ENCODE peak calls at places on chromosomes 7 and 10, in seven cellular contexts. One of them, this sample, is unnamed.

GRCh38 chr10:29157321-29157720 is 131.5 kb upstream of the LYZL1 start:
- DNase-seq in CD8-positive, alpha-beta T cell: no peak
- DNase-seq in astrocyte of the spinal cord: no peak
- DNase-seq in IMR-90: no peak
- DNase-seq in BE2C: no peak
- DNase-seq in AG04449: no peak
- DNase-seq in lower lobe of right lung: no peak
- DNase-seq in this sample: no peak

GRCh38 chr10:22226599-22226998 is 8.8 kb upstream of the EBLN1 start:
- DNase-seq in AG04449: no peak
- DNase-seq in astrocyte of the spinal cord: no peak
- DNase-seq in CD8-positive, alpha-beta T cell: no peak
- DNase-seq in lower lobe of right lung: no peak
- DNase-seq in BE2C: no peak
- DNase-seq in IMR-90: no peak
- DNase-seq in this sample: no peak

GRCh38 chr10:34955391-34955790 is 134.8 kb downstream of the CUL2 start:
- DNase-seq in lower lobe of right lung: no peak
- DNase-seq in astrocyte of the spinal cord: no peak
- DNase-seq in IMR-90: no peak
- DNase-seq in AG04449: no peak
- DNase-seq in CD8-positive, alpha-beta T cell: no peak
- DNase-seq in BE2C: no peak
- DNase-seq in this sample: no peak

GRCh38 chr7:135670179-135670578 is 7.9 kb downstream of the STMP1 start:
- DNase-seq in CD8-positive, alpha-beta T cell: no peak
- DNase-seq in AG04449: no peak
- DNase-seq in BE2C: no peak
- DNase-seq in IMR-90: peak
- DNase-seq in astrocyte of the spinal cord: peak
- DNase-seq in lower lobe of right lung: no peak
- DNase-seq in this sample: no peak

GRCh38 chr7:8056431-8056830 is 87.8 kb downstream of the GLCCI1 start:
- DNase-seq in CD8-positive, alpha-beta T cell: no peak
- DNase-seq in lower lobe of right lung: no peak
- DNase-seq in IMR-90: peak
- DNase-seq in astrocyte of the spinal cord: no peak
- DNase-seq in BE2C: no peak
- DNase-seq in AG04449: no peak
- DNase-seq in this sample: no peak

GRCh38 chr7:80088705-80089104 is 45.9 kb upstream of the GNAI1 start:
- DNase-seq in AG04449: no peak
- DNase-seq in astrocyte of the spinal cord: no peak
- DNase-seq in CD8-positive, alpha-beta T cell: no peak
- DNase-seq in lower lobe of right lung: no peak
- DNase-seq in IMR-90: peak
- DNase-seq in BE2C: no peak
- DNase-seq in this sample: no peak

GRCh38 chr10:98411768-98412167 is 3.2 kb downstream of the PYROXD2 start:
- DNase-seq in CD8-positive, alpha-beta T cell: no peak
- DNase-seq in BE2C: no peak
- DNase-seq in lower lobe of right lung: no peak
- DNase-seq in astrocyte of the spinal cord: no peak
- DNase-seq in IMR-90: peak
- DNase-seq in AG04449: no peak
- DNase-seq in this sample: no peak

GRCh38 chr10:11224792-11225448 is 207.2 kb downstream of the CELF2 start:
- DNase-seq in CD8-positive, alpha-beta T cell: no peak
- DNase-seq in IMR-90: no peak
- DNase-seq in AG04449: no peak
- DNase-seq in astrocyte of the spinal cord: no peak
- DNase-seq in BE2C: no peak
- DNase-seq in lower lobe of right lung: no peak
- DNase-seq in this sample: no peak

GRCh38 chr10:133032976-133033741 is 54.6 kb upstream of the ADGRA1 start:
- DNase-seq in IMR-90: no peak
- DNase-seq in lower lobe of right lung: no peak
- DNase-seq in BE2C: no peak
- DNase-seq in astrocyte of the spinal cord: no peak
- DNase-seq in AG04449: no peak
- DNase-seq in CD8-positive, alpha-beta T cell: no peak
- DNase-seq in this sample: peak

GRCh38 chr7:83109352-83109751 is 53.3 kb downstream of the PCLO start:
- DNase-seq in lower lobe of right lung: no peak
- DNase-seq in AG04449: no peak
- DNase-seq in astrocyte of the spinal cord: no peak
- DNase-seq in IMR-90: no peak
- DNase-seq in BE2C: no peak
- DNase-seq in CD8-positive, alpha-beta T cell: no peak
- DNase-seq in this sample: no peak

DNA sequence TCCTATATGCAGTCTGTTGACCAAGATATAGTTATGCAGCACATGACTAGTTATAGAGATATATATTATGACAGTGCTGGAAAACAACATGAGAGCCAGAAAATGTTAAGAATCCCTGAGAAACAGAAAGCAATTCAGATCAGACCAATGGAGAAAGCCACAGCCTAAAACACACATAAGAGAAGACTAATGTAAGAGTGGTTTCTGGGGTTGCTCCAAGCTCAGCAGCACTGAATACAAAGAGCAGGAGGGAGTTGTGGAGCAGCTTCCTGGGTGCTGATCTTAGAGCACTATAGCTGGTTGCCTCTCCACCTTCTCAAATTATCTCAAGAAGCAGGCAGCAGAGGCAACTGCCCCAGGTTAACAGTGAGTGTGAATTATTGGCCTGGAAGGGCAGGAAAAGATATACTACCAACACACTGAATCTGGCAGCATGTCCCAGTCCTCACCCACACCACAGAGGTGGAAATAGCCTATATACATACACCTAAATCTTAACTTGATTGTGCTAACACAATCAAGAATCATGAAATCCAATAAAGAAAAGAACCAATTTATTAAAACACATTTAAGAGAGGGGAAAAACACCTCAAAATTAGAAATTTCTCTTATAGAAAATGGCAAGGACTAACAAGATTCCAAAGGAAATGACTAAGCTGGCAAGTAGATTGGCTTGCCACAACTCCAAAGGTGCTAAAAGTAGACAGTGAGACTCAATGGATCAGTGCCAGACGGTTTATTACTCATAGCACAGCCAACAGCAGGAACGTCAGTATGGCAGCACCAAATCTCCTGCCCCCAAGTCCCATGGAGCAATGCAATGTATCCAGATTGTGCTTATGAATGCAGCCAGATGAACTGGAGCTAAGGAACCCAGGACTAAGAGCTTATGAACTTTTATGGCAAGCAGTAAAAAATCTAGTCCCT is 5.1 kb downstream of the PTTG1IP2 start:
- DNase-seq in AG04449: peak
- DNase-seq in IMR-90: peak
- DNase-seq in lower lobe of right lung: no peak
- DNase-seq in CD8-positive, alpha-beta T cell: no peak
- DNase-seq in astrocyte of the spinal cord: peak
- DNase-seq in BE2C: no peak
- DNase-seq in this sample: no peak
- TF ChIP-seq CTCF in AG04449: no peak
- TF ChIP-seq CTCF in IMR-90: no peak
- TF ChIP-seq CTCF in lower lobe of right lung: no peak
- TF ChIP-seq CTCF in CD8-positive, alpha-beta T cell: no peak
- TF ChIP-seq CTCF in astrocyte of the spinal cord: no peak
- TF ChIP-seq CTCF in BE2C: no peak
- TF ChIP-seq CTCF in this sample: no peak

GRCh38 chr10:71062156-71062555 is 150.2 kb upstream of the UNC5B start:
- DNase-seq in lower lobe of right lung: no peak
- DNase-seq in IMR-90: no peak
- DNase-seq in AG04449: no peak
- DNase-seq in BE2C: no peak
- DNase-seq in astrocyte of the spinal cord: no peak
- DNase-seq in CD8-positive, alpha-beta T cell: no peak
- DNase-seq in this sample: no peak

GRCh38 chr10:71066600-71066999 is 145.8 kb upstream of the UNC5B start:
- DNase-seq in lower lobe of right lung: no peak
- DNase-seq in BE2C: no peak
- DNase-seq in CD8-positive, alpha-beta T cell: no peak
- DNase-seq in AG04449: no peak
- DNase-seq in astrocyte of the spinal cord: no peak
- DNase-seq in IMR-90: no peak
- DNase-seq in this sample: no peak

GRCh38 chr10:71063431-71063830 is 148.9 kb upstream of the UNC5B start:
- DNase-seq in astrocyte of the spinal cord: no peak
- DNase-seq in BE2C: no peak
- DNase-seq in IMR-90: no peak
- DNase-seq in AG04449: no peak
- DNase-seq in CD8-positive, alpha-beta T cell: no peak
- DNase-seq in lower lobe of right lung: no peak
- DNase-seq in this sample: no peak

GRCh38 chr10:71065659-71066058 is 146.7 kb upstream of the UNC5B start:
- DNase-seq in astrocyte of the spinal cord: no peak
- DNase-seq in AG04449: no peak
- DNase-seq in IMR-90: no peak
- DNase-seq in lower lobe of right lung: no peak
- DNase-seq in CD8-positive, alpha-beta T cell: no peak
- DNase-seq in BE2C: no peak
- DNase-seq in this sample: no peak

GRCh38 chr10:71064413-71065118 is 147.8 kb upstream of the UNC5B start:
- DNase-seq in astrocyte of the spinal cord: no peak
- DNase-seq in lower lobe of right lung: no peak
- DNase-seq in IMR-90: no peak
- DNase-seq in AG04449: no peak
- DNase-seq in CD8-positive, alpha-beta T cell: no peak
- DNase-seq in BE2C: no peak
- DNase-seq in this sample: no peak
- TF ChIP-seq CTCF in astrocyte of the spinal cord: peak
- TF ChIP-seq CTCF in lower lobe of right lung: no peak
- TF ChIP-seq CTCF in IMR-90: no peak
- TF ChIP-seq CTCF in AG04449: no peak
- TF ChIP-seq CTCF in CD8-positive, alpha-beta T cell: no peak
- TF ChIP-seq CTCF in BE2C: peak
- TF ChIP-seq CTCF in this sample: no peak

GRCh38 chr7:105853931-105854419 is 22.4 kb downstream of the ATXN7L1 start:
- DNase-seq in CD8-positive, alpha-beta T cell: no peak
- DNase-seq in astrocyte of the spinal cord: peak
- DNase-seq in IMR-90: peak
- DNase-seq in BE2C: no peak
- DNase-seq in AG04449: no peak
- DNase-seq in lower lobe of right lung: no peak
- DNase-seq in this sample: no peak
- TF ChIP-seq CTCF in CD8-positive, alpha-beta T cell: no peak
- TF ChIP-seq CTCF in astrocyte of the spinal cord: peak
- TF ChIP-seq CTCF in IMR-90: no peak
- TF ChIP-seq CTCF in BE2C: no peak
- TF ChIP-seq CTCF in AG04449: peak
- TF ChIP-seq CTCF in lower lobe of right lung: no peak
- TF ChIP-seq CTCF in this sample: no peak

DNA sequence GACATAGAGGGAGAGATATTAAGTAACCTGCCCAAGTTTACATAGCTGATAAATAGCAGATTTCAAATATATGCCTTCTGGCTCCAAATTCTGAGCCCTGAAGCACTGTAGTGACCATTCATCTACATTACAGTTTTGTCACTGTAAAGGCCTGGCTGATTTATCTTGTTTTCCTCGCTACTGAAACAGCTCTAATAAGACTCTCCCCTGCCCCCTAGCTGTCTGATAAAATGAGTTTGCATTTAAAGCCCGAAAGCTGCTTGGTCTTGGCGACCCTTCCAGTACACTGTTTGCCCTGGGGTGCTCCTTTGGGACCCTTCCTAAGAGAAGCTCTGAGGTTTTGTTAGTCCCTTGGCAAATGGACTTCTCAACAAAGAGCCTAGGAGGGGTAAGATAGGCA is 59.7 kb upstream of the RAB11FIP2 start:
- DNase-seq in lower lobe of right lung: no peak
- DNase-seq in AG04449: no peak
- DNase-seq in IMR-90: peak
- DNase-seq in BE2C: peak
- DNase-seq in CD8-positive, alpha-beta T cell: no peak
- DNase-seq in astrocyte of the spinal cord: peak
- DNase-seq in this sample: no peak
- TF ChIP-seq CTCF in lower lobe of right lung: peak
- TF ChIP-seq CTCF in AG04449: peak
- TF ChIP-seq CTCF in IMR-90: peak
- TF ChIP-seq CTCF in BE2C: peak
- TF ChIP-seq CTCF in CD8-positive, alpha-beta T cell: no peak
- TF ChIP-seq CTCF in astrocyte of the spinal cord: peak
- TF ChIP-seq CTCF in this sample: no peak

GRCh38 chr7:108314049-108314448 is 142.2 kb downstream of the NRCAM start:
- DNase-seq in AG04449: no peak
- DNase-seq in astrocyte of the spinal cord: no peak
- DNase-seq in CD8-positive, alpha-beta T cell: no peak
- DNase-seq in BE2C: no peak
- DNase-seq in lower lobe of right lung: no peak
- DNase-seq in IMR-90: no peak
- DNase-seq in this sample: no peak

GRCh38 chr7:108316708-108317107 is 139.5 kb downstream of the NRCAM start:
- DNase-seq in AG04449: no peak
- DNase-seq in IMR-90: no peak
- DNase-seq in astrocyte of the spinal cord: no peak
- DNase-seq in lower lobe of right lung: no peak
- DNase-seq in BE2C: no peak
- DNase-seq in CD8-positive, alpha-beta T cell: no peak
- DNase-seq in this sample: no peak

GRCh38 chr7:108311446-108312168 is 144.6 kb downstream of the NRCAM start:
- DNase-seq in lower lobe of right lung: no peak
- DNase-seq in astrocyte of the spinal cord: peak
- DNase-seq in BE2C: no peak
- DNase-seq in AG04449: no peak
- DNase-seq in CD8-positive, alpha-beta T cell: no peak
- DNase-seq in IMR-90: no peak
- DNase-seq in this sample: no peak

GRCh38 chr7:108310351-108310750 is 145.9 kb downstream of the NRCAM start:
- DNase-seq in astrocyte of the spinal cord: peak
- DNase-seq in IMR-90: no peak
- DNase-seq in lower lobe of right lung: no peak
- DNase-seq in BE2C: no peak
- DNase-seq in AG04449: no peak
- DNase-seq in CD8-positive, alpha-beta T cell: no peak
- DNase-seq in this sample: no peak

DNA sequence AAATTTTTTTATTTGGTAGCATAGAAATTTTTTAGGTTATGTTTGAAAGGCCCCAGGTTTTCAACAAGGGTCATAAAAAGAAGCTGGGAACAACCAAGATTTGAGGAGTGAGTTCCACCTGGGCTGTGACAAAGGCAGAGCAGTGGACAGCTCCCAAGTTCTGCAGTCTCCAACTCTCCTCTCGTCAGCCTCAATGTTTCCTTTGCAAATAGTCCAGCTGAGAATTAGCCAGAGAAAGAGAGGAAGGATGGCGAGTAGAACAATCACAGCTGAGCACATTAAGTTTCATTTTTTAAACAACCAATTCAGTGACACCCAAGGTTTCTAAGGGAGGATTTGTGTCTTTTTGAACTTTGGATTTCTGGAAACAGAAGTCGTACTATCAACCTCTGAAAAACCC is 143.2 kb downstream of the NRCAM start:
- DNase-seq in AG04449: no peak
- DNase-seq in IMR-90: no peak
- DNase-seq in astrocyte of the spinal cord: no peak
- DNase-seq in CD8-positive, alpha-beta T cell: no peak
- DNase-seq in lower lobe of right lung: no peak
- DNase-seq in BE2C: no peak
- DNase-seq in this sample: no peak
- TF ChIP-seq CTCF in AG04449: no peak
- TF ChIP-seq CTCF in IMR-90: no peak
- TF ChIP-seq CTCF in astrocyte of the spinal cord: no peak
- TF ChIP-seq CTCF in CD8-positive, alpha-beta T cell: no peak
- TF ChIP-seq CTCF in lower lobe of right lung: no peak
- TF ChIP-seq CTCF in BE2C: no peak
- TF ChIP-seq CTCF in this sample: no peak